ENCODE peak calls at places on chromosomes 6 and 20, in six cellular contexts. W is heart left ventricle, E is GM20000, T is body of pancreas, Y is tibial artery, D is heart right ventricle. F is an unnamed sample.

GRCh38 chr20:5687884-5688283 is 62.3 kb upstream of the SHLD1 start:
- DNase-seq in W (no peak), E (no peak), T (no peak), Y (no peak), D (no peak), F (no peak)

GRCh38 chr6:30075094-30075986 is at the start of gene RNF39:
- DNase-seq in W (no peak), E (peak), T (peak), Y (no peak), D (no peak), F (peak)

GRCh38 chr20:38094373-38094775 is 60.8 kb downstream of the RPRD1B start:
- DNase-seq in W (peak), E (peak), T (peak), Y (peak), D (peak), F (peak)

GRCh38 chr6:169784941-169785340 is 33.5 kb downstream of the ERMARD start:
- DNase-seq in W (no peak), E (no peak), T (no peak), Y (peak), D (no peak), F (no peak)

GRCh38 chr6:105121981-105122380 is 57.8 kb downstream of the POPDC3 start:
- DNase-seq in W (no peak), E (no peak), T (no peak), Y (no peak), D (no peak), F (no peak)

GRCh38 chr6:170022291-170022722 is 268.6 kb downstream of the DLL1 start:
- DNase-seq in W (no peak), E (no peak), T (no peak), Y (no peak), D (no peak), F (no peak)

GRCh38 chr6:132063738-132064137 is 112.6 kb upstream of the CCN2 start:
- DNase-seq in W (no peak), E (no peak), T (no peak), Y (no peak), D (no peak), F (no peak)

GRCh38 chr20:1817577-1818211 is 77.5 kb upstream of the SIRPA start:
- DNase-seq in W (no peak), E (no peak), T (no peak), Y (peak), D (no peak), F (no peak)

GRCh38 chr6:135037541-135037940 is 17.1 kb downstream of the HBS1L start:
- DNase-seq in W (no peak), E (no peak), T (no peak), Y (no peak), D (no peak), F (no peak)

GRCh38 chr6:170174124-170174770 is 116.6 kb downstream of the DLL1 start:
- DNase-seq in W (no peak), E (no peak), T (peak), Y (peak), D (no peak), F (no peak)

GRCh38 chr6:62150048-62150663 is 135.9 kb downstream of the KHDRBS2 start:
- DNase-seq in W (no peak), E (peak), T (peak), Y (no peak), D (no peak), F (peak)

GRCh38 chr20:25242231-25242630 is 5.7 kb upstream of the PYGB start:
- DNase-seq in W (no peak), E (no peak), T (no peak), Y (no peak), D (no peak), F (no peak)

GRCh38 chr6:73942581-73942980 is 246.6 kb downstream of the CD109 start:
- DNase-seq in W (no peak), E (no peak), T (no peak), Y (no peak), D (no peak), F (no peak)

GRCh38 chr6:151546941-151547659 is 53.3 kb downstream of the CCDC170 start:
- DNase-seq in W (no peak), E (no peak), T (no peak), Y (no peak), D (no peak), F (no peak)

GRCh38 chr6:14265049-14266021 is 147.8 kb downstream of the CD83 start:
- DNase-seq in W (no peak), E (no peak), T (no peak), Y (no peak), D (no peak), F (no peak)

GRCh38 chr6:100463685-100464161 is 998 bp downstream of the SIM1 start:
- DNase-seq in W (no peak), E (no peak), T (no peak), Y (no peak), D (no peak), F (no peak)

GRCh38 chr6:136967874-136968752 is 46.0 kb downstream of the SLC35D3 start:
- DNase-seq in W (peak), E (peak), T (peak), Y (no peak), D (peak), F (peak)

GRCh38 chr6:110878751-110879539 is 4.4 kb downstream of the AMD1 start:
- DNase-seq in W (no peak), E (peak), T (no peak), Y (no peak), D (no peak), F (no peak)

GRCh38 chr20:52003976-52004375 is 187.6 kb downstream of the ZFP64 start:
- DNase-seq in W (no peak), E (no peak), T (no peak), Y (no peak), D (no peak), F (no peak)

DNA sequence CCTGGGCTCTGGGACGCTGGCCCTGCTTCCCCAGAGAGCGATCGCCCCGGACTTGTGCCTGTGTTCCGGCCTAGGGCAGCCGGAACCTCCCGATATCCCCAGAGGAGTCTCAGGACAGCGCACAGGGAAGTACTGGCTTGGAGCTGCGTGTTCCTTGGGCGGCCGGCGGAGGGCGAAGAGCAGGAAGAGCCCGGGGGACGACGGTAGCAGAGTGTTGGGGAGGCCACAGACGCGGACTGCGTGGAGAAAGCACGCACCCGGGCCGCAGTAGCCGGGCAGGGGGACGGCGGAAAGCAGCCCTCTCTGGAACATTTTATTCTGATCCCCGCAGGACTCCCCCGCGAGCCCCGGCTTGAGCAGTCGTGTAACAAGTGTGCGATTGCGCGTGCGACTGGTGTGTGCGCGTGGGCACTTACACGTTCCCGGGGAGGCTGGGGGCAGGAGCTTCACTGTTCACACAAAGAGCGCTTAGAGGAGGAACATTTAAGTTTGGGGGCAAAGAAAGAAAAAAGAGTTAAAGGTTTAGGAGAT is 36.1 kb downstream of the NCR2 start:
- DNase-seq in W (peak), E (no peak), T (peak), Y (peak), D (peak), F (no peak)
- TF ChIP-seq CTCF in W (peak), E (no peak), T (peak), Y (peak), D (peak), F (no peak)

GRCh38 chr6:25053875-25054371 is 118.2 kb upstream of the RIPOR2 start:
- DNase-seq in W (no peak), E (peak), T (no peak), Y (no peak), D (no peak), F (peak)
- TF ChIP-seq CTCF in W (no peak), E (no peak), T (no peak), Y (no peak), D (no peak), F (peak)

GRCh38 chr6:3751730-3752537 is 421 bp upstream of the PXDC1 start:
- DNase-seq in W (peak), E (peak), T (peak), Y (peak), D (peak), F (peak)
- TF ChIP-seq CTCF in W (peak), E (peak), T (peak), Y (peak), D (peak), F (peak)

GRCh38 chr20:61619751-61620150 is 367.7 kb downstream of the CDH4 start:
- DNase-seq in W (no peak), E (no peak), T (no peak), Y (no peak), D (no peak), F (no peak)
- TF ChIP-seq CTCF in W (no peak), E (no peak), T (no peak), Y (no peak), D (no peak), F (no peak)

GRCh38 chr6:162448294-162448693 is 279.3 kb downstream of the PRKN start:
- DNase-seq in W (no peak), E (no peak), T (no peak), Y (no peak), D (no peak), F (no peak)

GRCh38 chr6:162443101-162443500 is 284.5 kb downstream of the PRKN start:
- DNase-seq in W (no peak), E (no peak), T (peak), Y (no peak), D (no peak), F (no peak)

GRCh38 chr6:162442675-162443074 is 284.9 kb downstream of the PRKN start:
- DNase-seq in W (no peak), E (no peak), T (no peak), Y (no peak), D (no peak), F (no peak)
- TF ChIP-seq CTCF in W (peak), E (no peak), T (peak), Y (no peak), D (peak), F (no peak)

DNA sequence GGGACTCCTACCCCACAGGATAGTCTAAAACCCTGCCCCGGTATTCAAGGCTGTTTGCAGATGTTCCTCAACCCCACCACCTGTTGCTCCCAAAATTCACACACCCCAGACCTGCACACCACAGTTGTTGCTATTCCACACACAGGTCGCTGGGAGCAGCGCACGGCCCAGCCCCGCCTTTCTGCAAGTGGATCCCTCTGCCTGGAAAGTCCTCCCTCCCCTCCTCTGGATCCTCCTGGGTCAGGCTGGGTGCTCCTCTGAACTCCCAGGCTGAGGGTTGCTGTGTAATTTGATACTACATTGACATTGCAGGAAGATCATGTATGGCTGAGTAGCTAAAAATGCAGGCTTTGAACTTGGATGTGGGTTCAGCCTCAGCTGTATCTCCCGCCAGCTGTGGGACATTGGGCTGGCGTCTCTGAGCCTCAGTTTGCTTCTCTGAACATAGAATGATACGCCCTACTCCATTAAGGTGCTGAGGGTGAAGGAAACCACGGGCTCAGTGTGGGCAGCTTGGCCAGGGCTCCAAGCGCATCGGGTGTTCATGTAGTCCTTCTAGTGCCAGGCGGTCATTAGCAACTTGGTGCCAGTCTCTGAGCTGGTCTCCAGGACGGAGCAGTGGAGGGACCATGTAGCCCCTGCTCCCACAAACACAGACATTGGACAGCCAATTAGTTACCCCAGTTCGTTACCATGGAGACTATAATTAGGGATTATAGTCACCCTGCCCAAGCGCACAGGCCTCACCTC is 13.9 kb upstream of the CCN5 start:
- DNase-seq in W (no peak), E (no peak), T (no peak), Y (peak), D (no peak), F (no peak)
- TF ChIP-seq CTCF in W (no peak), E (no peak), T (no peak), Y (no peak), D (no peak), F (no peak)

DNA sequence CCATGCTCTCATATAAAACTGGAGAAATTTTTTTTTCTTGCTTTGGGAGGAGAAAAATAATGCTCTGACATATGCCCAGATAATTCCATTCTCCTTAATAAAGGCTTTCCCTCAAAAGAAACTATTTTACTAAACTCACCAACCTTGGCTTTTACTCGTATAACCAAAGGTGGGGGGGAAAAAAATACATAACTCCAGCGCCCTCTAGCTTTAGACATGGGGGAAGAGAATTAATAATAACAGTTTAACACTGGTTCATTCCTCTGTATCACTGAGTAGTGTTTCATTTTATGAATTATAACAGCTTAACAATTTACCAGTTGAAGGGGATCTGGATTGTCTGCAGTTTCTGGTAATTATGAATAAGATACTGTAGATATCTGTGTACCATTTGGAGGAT is 1226.1 kb downstream of the GRIK2 start:
- DNase-seq in W (no peak), E (peak), T (no peak), Y (no peak), D (no peak), F (no peak)
- TF ChIP-seq CTCF in W (no peak), E (no peak), T (peak), Y (no peak), D (no peak), F (no peak)

F was measured in GM10248.